ENCODE peak calls at places on chromosome 7, in five cellular contexts. F, Y, Z, N and I are unnamed samples.

GRCh38 chr7:19369806-19370205 is 224.6 kb upstream of the FERD3L start:
- DNase-seq in Z (no peak), N (no peak), Y (no peak), F (no peak), I (no peak)

GRCh38 chr7:127865466-127865865 is 165.8 kb downstream of the LRRC4 start:
- DNase-seq in Z (no peak), F (peak), Y (no peak), N (no peak), I (peak)

GRCh38 chr7:14858410-14858809 is 44.1 kb downstream of the DGKB start:
- DNase-seq in Y (no peak), F (no peak), Z (no peak), N (no peak), I (no peak)

GRCh38 chr7:28811990-28812389 is 146.1 kb downstream of the TRIL start:
- DNase-seq in Y (no peak), F (peak), N (no peak), Z (no peak), I (peak)

GRCh38 chr7:10718768-10719167 is 254.9 kb upstream of the PHF14 start:
- DNase-seq in Y (no peak), N (no peak), Z (no peak), F (no peak), I (no peak)

GRCh38 chr7:45682836-45683555 is 108.8 kb downstream of the ADCY1 start:
- DNase-seq in F (peak), Z (no peak), N (no peak), Y (no peak), I (peak)

GRCh38 chr7:105794741-105795729 is 81.4 kb downstream of the ATXN7L1 start:
- DNase-seq in F (peak), N (no peak), Y (no peak), Z (no peak), I (peak)

GRCh38 chr7:106062521-106062931 is 49.6 kb downstream of the SYPL1 start:
- DNase-seq in N (no peak), Z (no peak), F (no peak), Y (no peak), I (no peak)

GRCh38 chr7:2106920-2107319 is 125.8 kb downstream of the MAD1L1 start:
- DNase-seq in F (peak), N (no peak), Y (no peak), Z (no peak), I (no peak)

GRCh38 chr7:21355406-21355874 is 72.4 kb upstream of the SP4 start:
- DNase-seq in F (no peak), Y (no peak), Z (peak), N (peak), I (no peak)

GRCh38 chr7:44634839-44635591 is 28.6 kb downstream of the OGDH start:
- DNase-seq in Z (no peak), F (peak), Y (no peak), N (peak), I (no peak)

GRCh38 chr7:128708824-128709223 is 30.3 kb upstream of the CALU start:
- DNase-seq in Y (no peak), N (no peak), Z (no peak), F (no peak), I (no peak)

GRCh38 chr7:2495402-2496309 is 19.5 kb upstream of the GRIFIN start:
- DNase-seq in F (no peak), Y (no peak), N (no peak), Z (no peak), I (no peak)

GRCh38 chr7:19963695-19964094 is 190.3 kb upstream of the TMEM196 start:
- DNase-seq in F (peak), Y (no peak), N (no peak), Z (no peak), I (no peak)

GRCh38 chr7:36303202-36304098 is 86.2 kb upstream of the ANLN start:
- DNase-seq in F (peak), N (peak), Z (no peak), Y (peak), I (peak)

GRCh38 chr7:41152179-41152678 is 550.7 kb downstream of the INHBA start:
- DNase-seq in Y (no peak), N (no peak), Z (no peak), F (no peak), I (no peak)

GRCh38 chr7:142303650-142304049 is 45.8 kb upstream of the PRSS58 start:
- DNase-seq in N (peak), Y (peak), Z (no peak), F (no peak), I (no peak)

GRCh38 chr7:143452495-143452894 is 9.2 kb downstream of the TAS2R60 start:
- DNase-seq in Y (no peak), Z (no peak), N (no peak), F (no peak), I (no peak)

GRCh38 chr7:132351858-132352539 is 224.3 kb downstream of the PLXNA4 start:
- DNase-seq in N (no peak), Y (no peak), Z (no peak), F (peak), I (peak)

GRCh38 chr7:8285155-8285554 is 23.2 kb upstream of the ICA1 start:
- DNase-seq in N (no peak), Y (no peak), Z (no peak), F (no peak), I (no peak)

GRCh38 chr7:23123465-23123864 is 17.9 kb downstream of the KLHL7 start:
- DNase-seq in Y (no peak), Z (no peak), N (no peak), F (no peak), I (no peak)

GRCh38 chr7:159027803-159028455 is 116.7 kb downstream of the VIPR2 start:
- DNase-seq in N (no peak), Z (no peak), F (no peak), Y (no peak), I (no peak)

GRCh38 chr7:31315758-31316157 is 24.8 kb downstream of the NEUROD6 start:
- DNase-seq in F (no peak), N (no peak), Z (no peak), Y (no peak), I (no peak)

GRCh38 chr7:74193913-74194312 is 15.9 kb upstream of the LAT2 start:
- DNase-seq in Y (no peak), Z (no peak), N (no peak), F (no peak), I (no peak)

GRCh38 chr7:78510580-78511188 is 712.1 kb downstream of the PHTF2 start:
- DNase-seq in N (peak), Z (no peak), F (peak), Y (peak), I (peak)

GRCh38 chr7:3879337-3880054 is 578.4 kb downstream of the SDK1 start:
- DNase-seq in Y (no peak), F (no peak), Z (no peak), N (no peak), I (no peak)

GRCh38 chr7:148434887-148435286 is 155.7 kb upstream of the C7orf33 start:
- DNase-seq in Z (no peak), N (no peak), F (no peak), Y (no peak), I (no peak)

GRCh38 chr7:153408360-153409335 is 643.5 kb upstream of the DPP6 start:
- DNase-seq in Z (no peak), F (no peak), N (peak), Y (no peak), I (no peak)